ENCODE peak calls at places on chromosomes 11 and 22, in five cellular contexts. One of them, this sample, is unnamed.

GRCh38 chr11:35281169-35281591 is 138.2 kb downstream of the SLC1A2 start:
- DNase-seq in H7: no peak
- DNase-seq in A549: no peak
- DNase-seq in HAP-1: no peak
- DNase-seq in Caco-2: no peak
- DNase-seq in this sample: no peak

GRCh38 chr22:17477401-17477833 is 85.9 kb upstream of the SLC25A18 start:
- DNase-seq in H7: no peak
- DNase-seq in A549: no peak
- DNase-seq in HAP-1: no peak
- DNase-seq in Caco-2: peak
- DNase-seq in this sample: no peak

GRCh38 chr11:58629857-58630256 is 7.4 kb downstream of the CNTF start:
- DNase-seq in H7: peak
- DNase-seq in A549: peak
- DNase-seq in HAP-1: peak
- DNase-seq in Caco-2: peak
- DNase-seq in this sample: no peak

GRCh38 chr11:3834349-3835099 is 6.2 kb downstream of the RHOG start:
- DNase-seq in H7: peak
- DNase-seq in A549: no peak
- DNase-seq in HAP-1: no peak
- DNase-seq in Caco-2: no peak
- DNase-seq in this sample: no peak

GRCh38 chr11:44539971-44540370 is 25.5 kb upstream of the CD82 start:
- DNase-seq in H7: no peak
- DNase-seq in A549: no peak
- DNase-seq in HAP-1: no peak
- DNase-seq in Caco-2: no peak
- DNase-seq in this sample: no peak

GRCh38 chr22:34829485-34829884 is 236.5 kb upstream of the ISX start:
- DNase-seq in H7: no peak
- DNase-seq in A549: no peak
- DNase-seq in HAP-1: no peak
- DNase-seq in Caco-2: no peak
- DNase-seq in this sample: no peak

GRCh38 chr22:42990131-42990838 is 24.7 kb downstream of the PACSIN2 start:
- DNase-seq in H7: no peak
- DNase-seq in A549: peak
- DNase-seq in HAP-1: no peak
- DNase-seq in Caco-2: peak
- DNase-seq in this sample: no peak

GRCh38 chr11:117823941-117824420 is 563 bp downstream of the FXYD2 start:
- DNase-seq in H7: peak
- DNase-seq in A549: no peak
- DNase-seq in HAP-1: peak
- DNase-seq in Caco-2: no peak
- DNase-seq in this sample: no peak

GRCh38 chr11:124897681-124898680 is at the start of gene ROBO4:
- DNase-seq in H7: peak
- DNase-seq in A549: no peak
- DNase-seq in HAP-1: no peak
- DNase-seq in Caco-2: no peak
- DNase-seq in this sample: no peak

GRCh38 chr11:534592-535518 is 521 bp downstream of the HRAS start:
- DNase-seq in H7: peak
- DNase-seq in A549: no peak
- DNase-seq in HAP-1: peak
- DNase-seq in Caco-2: peak
- DNase-seq in this sample: no peak

GRCh38 chr11:125250316-125250870 is 85.8 kb downstream of the PKNOX2 start:
- DNase-seq in H7: no peak
- DNase-seq in A549: no peak
- DNase-seq in HAP-1: no peak
- DNase-seq in Caco-2: no peak
- DNase-seq in this sample: no peak

GRCh38 chr11:2807276-2807681 is 78.3 kb downstream of the CDKN1C start:
- DNase-seq in H7: no peak
- DNase-seq in A549: no peak
- DNase-seq in HAP-1: no peak
- DNase-seq in Caco-2: no peak
- DNase-seq in this sample: no peak

GRCh38 chr22:38162881-38163843 is 18.5 kb downstream of the PLA2G6 start:
- DNase-seq in H7: peak
- DNase-seq in A549: no peak
- DNase-seq in HAP-1: no peak
- DNase-seq in Caco-2: no peak
- DNase-seq in this sample: no peak

GRCh38 chr11:83191491-83191890 is 2.0 kb upstream of the ANKRD42 start:
- DNase-seq in H7: no peak
- DNase-seq in A549: no peak
- DNase-seq in HAP-1: no peak
- DNase-seq in Caco-2: no peak
- DNase-seq in this sample: no peak

GRCh38 chr11:134945993-134946392 is 534.0 kb upstream of the B3GAT1 start:
- DNase-seq in H7: peak
- DNase-seq in A549: no peak
- DNase-seq in HAP-1: no peak
- DNase-seq in Caco-2: no peak
- DNase-seq in this sample: no peak

GRCh38 chr11:114082415-114082748 is 22.9 kb downstream of the ZBTB16 start:
- DNase-seq in H7: no peak
- DNase-seq in A549: no peak
- DNase-seq in HAP-1: no peak
- DNase-seq in Caco-2: peak
- DNase-seq in this sample: no peak

GRCh38 chr11:39745401-39745800 is 1714.1 kb downstream of the LRRC4C start:
- DNase-seq in H7: no peak
- DNase-seq in A549: peak
- DNase-seq in HAP-1: no peak
- DNase-seq in Caco-2: peak
- DNase-seq in this sample: no peak

GRCh38 chr11:87722756-87723599 is 452.3 kb downstream of the RAB38 start:
- DNase-seq in H7: peak
- DNase-seq in A549: peak
- DNase-seq in HAP-1: peak
- DNase-seq in Caco-2: peak
- DNase-seq in this sample: no peak

GRCh38 chr11:77146261-77147035 is 18.4 kb downstream of the MYO7A start:
- DNase-seq in H7: no peak
- DNase-seq in A549: no peak
- DNase-seq in HAP-1: no peak
- DNase-seq in Caco-2: no peak
- DNase-seq in this sample: no peak

GRCh38 chr11:119509969-119510401 is 87.0 kb upstream of the THY1 start:
- DNase-seq in H7: no peak
- DNase-seq in A549: peak
- DNase-seq in HAP-1: no peak
- DNase-seq in Caco-2: no peak
- DNase-seq in this sample: peak

GRCh38 chr11:86151188-86152005 is 82.5 kb upstream of the PICALM start:
- DNase-seq in H7: peak
- DNase-seq in A549: no peak
- DNase-seq in HAP-1: no peak
- DNase-seq in Caco-2: no peak
- DNase-seq in this sample: no peak

GRCh38 chr22:46968359-46968740 is 205.9 kb downstream of the TBC1D22A start:
- DNase-seq in H7: no peak
- DNase-seq in A549: no peak
- DNase-seq in HAP-1: no peak
- DNase-seq in Caco-2: no peak
- DNase-seq in this sample: no peak

GRCh38 chr11:12827369-12827768 is 153.1 kb downstream of the TEAD1 start:
- DNase-seq in H7: no peak
- DNase-seq in A549: no peak
- DNase-seq in HAP-1: no peak
- DNase-seq in Caco-2: no peak
- DNase-seq in this sample: no peak
- H3K4me3 ChIP-seq in H7: peak
- H3K4me3 ChIP-seq in A549: peak
- H3K4me3 ChIP-seq in HAP-1: peak
- H3K4me3 ChIP-seq in Caco-2: peak
- H3K4me3 ChIP-seq in this sample: no peak

DNA sequence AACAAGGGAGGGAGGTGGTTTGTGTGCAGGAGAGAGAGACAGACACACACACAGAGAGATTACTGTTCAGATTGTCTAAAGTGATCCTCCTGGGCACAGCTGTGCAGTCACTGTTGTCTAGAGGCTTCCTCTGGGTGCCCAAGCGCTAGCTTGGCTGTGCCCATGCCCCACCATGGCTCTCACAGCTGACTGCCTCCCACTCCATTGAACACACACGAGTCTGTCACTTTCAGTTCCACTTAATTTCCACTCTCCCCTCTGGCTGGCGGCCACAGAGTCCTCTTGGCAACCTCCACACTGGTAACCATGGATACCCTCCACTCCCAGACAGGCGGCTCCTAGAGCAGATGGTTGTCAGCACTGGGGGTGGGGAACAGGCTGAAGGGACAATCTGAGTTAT is 29.1 kb downstream of the MAP6 start:
- DNase-seq in H7: no peak
- DNase-seq in A549: no peak
- DNase-seq in HAP-1: peak
- DNase-seq in Caco-2: no peak
- DNase-seq in this sample: no peak
- H3K4me3 ChIP-seq in H7: no peak
- H3K4me3 ChIP-seq in A549: no peak
- H3K4me3 ChIP-seq in HAP-1: no peak
- H3K4me3 ChIP-seq in Caco-2: no peak
- H3K4me3 ChIP-seq in this sample: no peak

GRCh38 chr11:89489930-89490329 is 1.2 kb downstream of the NOX4 start:
- DNase-seq in H7: no peak
- DNase-seq in A549: no peak
- DNase-seq in HAP-1: no peak
- DNase-seq in Caco-2: no peak
- DNase-seq in this sample: no peak
- H3K4me3 ChIP-seq in H7: no peak
- H3K4me3 ChIP-seq in A549: no peak
- H3K4me3 ChIP-seq in HAP-1: no peak
- H3K4me3 ChIP-seq in Caco-2: no peak
- H3K4me3 ChIP-seq in this sample: no peak

GRCh38 chr22:40400173-40400572 is 29.8 kb downstream of the SGSM3 start:
- DNase-seq in H7: no peak
- DNase-seq in A549: no peak
- DNase-seq in HAP-1: no peak
- DNase-seq in Caco-2: no peak
- DNase-seq in this sample: peak
- H3K4me3 ChIP-seq in H7: no peak
- H3K4me3 ChIP-seq in A549: no peak
- H3K4me3 ChIP-seq in HAP-1: no peak
- H3K4me3 ChIP-seq in Caco-2: no peak
- H3K4me3 ChIP-seq in this sample: no peak

DNA sequence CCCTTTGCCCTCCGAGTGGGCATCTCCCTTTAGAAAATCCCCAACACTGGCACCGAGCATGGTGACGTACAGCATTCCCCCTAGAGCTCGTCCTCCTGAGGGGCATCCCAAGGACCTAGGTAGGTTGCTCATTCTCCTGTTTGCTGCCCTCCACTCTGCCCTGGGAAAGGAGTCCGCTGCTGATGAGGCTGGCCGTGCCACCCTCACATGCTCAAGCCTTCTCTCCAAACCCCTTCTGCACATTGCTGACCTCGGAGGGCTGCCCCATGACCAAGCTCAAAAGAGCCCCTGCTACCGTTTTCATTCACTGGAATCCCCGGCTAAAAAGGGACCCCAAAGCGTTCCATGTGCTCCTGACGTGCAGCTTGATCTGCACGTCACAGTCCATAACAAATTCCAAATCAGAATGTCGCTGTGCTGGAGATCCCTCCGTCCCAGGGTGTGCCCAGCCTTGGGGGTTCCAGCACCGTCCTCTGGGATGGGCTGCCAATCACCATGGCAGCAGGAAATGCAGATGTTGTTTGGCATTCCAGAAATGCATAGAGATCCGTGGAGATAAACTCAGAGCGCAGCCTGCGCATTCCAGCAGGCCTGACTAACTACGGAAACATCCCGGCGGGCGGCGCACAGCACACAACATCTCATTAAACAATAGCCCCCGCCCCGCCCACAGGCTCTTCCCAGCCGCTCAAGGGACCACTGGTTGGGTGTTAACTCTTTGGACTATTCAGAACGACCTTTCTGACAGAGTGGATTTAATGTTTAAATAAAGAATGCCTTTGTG is 26.3 kb upstream of the GNB1L start:
- DNase-seq in H7: peak
- DNase-seq in A549: peak
- DNase-seq in HAP-1: peak
- DNase-seq in Caco-2: peak
- DNase-seq in this sample: no peak
- H3K4me3 ChIP-seq in H7: no peak
- H3K4me3 ChIP-seq in A549: peak
- H3K4me3 ChIP-seq in HAP-1: no peak
- H3K4me3 ChIP-seq in Caco-2: no peak
- H3K4me3 ChIP-seq in this sample: no peak

This sample was measured in GM12864.